ENCODE peak calls at places on chromosome 13, in ten cellular contexts. One of them, this sample, is unnamed.

GRCh38 chr13:20815469-20815868 is 41.7 kb upstream of the EEF1AKMT1 start:
- DNase-seq in uterus: no peak
- DNase-seq in Peyer's patch: no peak
- DNase-seq in GM12891: no peak
- DNase-seq in NB4: no peak
- DNase-seq in erythroblast: no peak
- DNase-seq in A549: no peak
- DNase-seq in lower leg skin: no peak
- DNase-seq in heart left ventricle: no peak
- DNase-seq in esophagus squamous epithelium: no peak
- DNase-seq in this sample: no peak

GRCh38 chr13:19382111-19382510 is 179.2 kb downstream of the TPTE2 start:
- DNase-seq in uterus: no peak
- DNase-seq in A549: no peak
- DNase-seq in NB4: no peak
- DNase-seq in lower leg skin: no peak
- DNase-seq in Peyer's patch: no peak
- DNase-seq in GM12891: no peak
- DNase-seq in esophagus squamous epithelium: no peak
- DNase-seq in erythroblast: no peak
- DNase-seq in heart left ventricle: no peak
- DNase-seq in this sample: no peak

GRCh38 chr13:25179810-25180437 is 7.8 kb upstream of the AMER2 start:
- DNase-seq in esophagus squamous epithelium: no peak
- DNase-seq in NB4: no peak
- DNase-seq in erythroblast: no peak
- DNase-seq in uterus: no peak
- DNase-seq in lower leg skin: no peak
- DNase-seq in A549: no peak
- DNase-seq in GM12891: no peak
- DNase-seq in Peyer's patch: no peak
- DNase-seq in heart left ventricle: no peak
- DNase-seq in this sample: no peak

GRCh38 chr13:33369073-33369472 is 83.5 kb upstream of the STARD13 start:
- DNase-seq in A549: no peak
- DNase-seq in erythroblast: no peak
- DNase-seq in esophagus squamous epithelium: no peak
- DNase-seq in Peyer's patch: no peak
- DNase-seq in GM12891: no peak
- DNase-seq in NB4: no peak
- DNase-seq in heart left ventricle: no peak
- DNase-seq in uterus: no peak
- DNase-seq in lower leg skin: no peak
- DNase-seq in this sample: no peak

GRCh38 chr13:38386421-38386820 is 36.8 kb downstream of the UFM1 start:
- DNase-seq in Peyer's patch: no peak
- DNase-seq in uterus: no peak
- DNase-seq in esophagus squamous epithelium: no peak
- DNase-seq in erythroblast: no peak
- DNase-seq in NB4: no peak
- DNase-seq in A549: no peak
- DNase-seq in heart left ventricle: no peak
- DNase-seq in GM12891: no peak
- DNase-seq in lower leg skin: no peak
- DNase-seq in this sample: no peak

GRCh38 chr13:49622174-49622946 is 5.9 kb upstream of the ARL11 start:
- DNase-seq in NB4: no peak
- DNase-seq in A549: no peak
- DNase-seq in Peyer's patch: peak; percentile 29
- DNase-seq in erythroblast: no peak
- DNase-seq in GM12891: no peak
- DNase-seq in lower leg skin: no peak
- DNase-seq in uterus: no peak
- DNase-seq in esophagus squamous epithelium: no peak
- DNase-seq in heart left ventricle: peak; percentile 44
- DNase-seq in this sample: no peak

GRCh38 chr13:33352023-33352422 is 66.5 kb upstream of the STARD13 start:
- DNase-seq in uterus: no peak
- DNase-seq in A549: no peak
- DNase-seq in esophagus squamous epithelium: no peak
- DNase-seq in heart left ventricle: no peak
- DNase-seq in GM12891: no peak
- DNase-seq in NB4: no peak
- DNase-seq in erythroblast: no peak
- DNase-seq in lower leg skin: no peak
- DNase-seq in Peyer's patch: no peak
- DNase-seq in this sample: no peak

GRCh38 chr13:25778302-25778701 is 273.5 kb downstream of the SHISA2 start:
- DNase-seq in uterus: no peak
- DNase-seq in heart left ventricle: no peak
- DNase-seq in Peyer's patch: no peak
- DNase-seq in GM12891: peak; percentile 2
- DNase-seq in NB4: peak; percentile 28
- DNase-seq in lower leg skin: no peak
- DNase-seq in A549: no peak
- DNase-seq in erythroblast: no peak
- DNase-seq in esophagus squamous epithelium: no peak
- DNase-seq in this sample: no peak

GRCh38 chr13:43272866-43273265 is 249.5 kb downstream of the DNAJC15 start:
- DNase-seq in esophagus squamous epithelium: no peak
- DNase-seq in lower leg skin: no peak
- DNase-seq in heart left ventricle: no peak
- DNase-seq in GM12891: no peak
- DNase-seq in erythroblast: no peak
- DNase-seq in NB4: no peak
- DNase-seq in Peyer's patch: no peak
- DNase-seq in uterus: no peak
- DNase-seq in A549: no peak
- DNase-seq in this sample: no peak

GRCh38 chr13:84702174-84702573 is 819.9 kb upstream of the SLITRK1 start:
- DNase-seq in Peyer's patch: no peak
- DNase-seq in heart left ventricle: no peak
- DNase-seq in A549: no peak
- DNase-seq in esophagus squamous epithelium: no peak
- DNase-seq in lower leg skin: no peak
- DNase-seq in NB4: no peak
- DNase-seq in erythroblast: no peak
- DNase-seq in uterus: no peak
- DNase-seq in GM12891: no peak
- DNase-seq in this sample: no peak

GRCh38 chr13:94119360-94119936 is 360.0 kb downstream of the DCT start:
- DNase-seq in GM12891: no peak
- DNase-seq in heart left ventricle: no peak
- DNase-seq in Peyer's patch: peak; percentile 79
- DNase-seq in lower leg skin: no peak
- DNase-seq in esophagus squamous epithelium: no peak
- DNase-seq in NB4: no peak
- DNase-seq in uterus: no peak
- DNase-seq in erythroblast: no peak
- DNase-seq in A549: no peak
- DNase-seq in this sample: peak; percentile 45

DNA sequence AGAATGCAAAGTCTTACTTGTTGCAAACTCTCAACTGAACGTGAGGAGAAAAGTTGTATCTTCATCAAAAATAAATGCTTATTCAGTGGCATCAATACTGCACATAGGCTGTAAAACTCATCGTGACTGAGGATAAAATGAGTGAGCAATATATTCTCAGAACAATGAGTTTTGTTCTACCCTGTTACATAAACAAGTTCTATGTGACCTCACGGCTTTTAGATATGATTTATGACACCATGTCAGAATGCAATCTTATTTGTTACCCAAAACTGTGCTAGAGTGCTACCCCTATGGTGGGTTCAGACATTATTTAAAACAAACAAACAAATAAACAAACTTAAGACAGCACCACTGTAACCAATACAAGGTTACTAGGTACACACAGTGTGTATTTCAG is 55.4 kb downstream of the FOXO1 start:
- DNase-seq in lower leg skin: no peak
- DNase-seq in heart left ventricle: no peak
- DNase-seq in erythroblast: no peak
- DNase-seq in esophagus squamous epithelium: no peak
- DNase-seq in uterus: no peak
- DNase-seq in GM12891: no peak
- DNase-seq in NB4: no peak
- DNase-seq in Peyer's patch: no peak
- DNase-seq in A549: no peak
- DNase-seq in this sample: no peak
- TF ChIP-seq POLR2A in lower leg skin: no peak
- TF ChIP-seq POLR2A in heart left ventricle: no peak
- TF ChIP-seq POLR2A in erythroblast: no peak
- TF ChIP-seq POLR2A in esophagus squamous epithelium: no peak
- TF ChIP-seq POLR2A in uterus: no peak
- TF ChIP-seq POLR2A in GM12891: no peak
- TF ChIP-seq POLR2A in NB4: no peak
- TF ChIP-seq POLR2A in Peyer's patch: no peak
- TF ChIP-seq POLR2A in A549: no peak
- TF ChIP-seq POLR2A in this sample: no peak

DNA sequence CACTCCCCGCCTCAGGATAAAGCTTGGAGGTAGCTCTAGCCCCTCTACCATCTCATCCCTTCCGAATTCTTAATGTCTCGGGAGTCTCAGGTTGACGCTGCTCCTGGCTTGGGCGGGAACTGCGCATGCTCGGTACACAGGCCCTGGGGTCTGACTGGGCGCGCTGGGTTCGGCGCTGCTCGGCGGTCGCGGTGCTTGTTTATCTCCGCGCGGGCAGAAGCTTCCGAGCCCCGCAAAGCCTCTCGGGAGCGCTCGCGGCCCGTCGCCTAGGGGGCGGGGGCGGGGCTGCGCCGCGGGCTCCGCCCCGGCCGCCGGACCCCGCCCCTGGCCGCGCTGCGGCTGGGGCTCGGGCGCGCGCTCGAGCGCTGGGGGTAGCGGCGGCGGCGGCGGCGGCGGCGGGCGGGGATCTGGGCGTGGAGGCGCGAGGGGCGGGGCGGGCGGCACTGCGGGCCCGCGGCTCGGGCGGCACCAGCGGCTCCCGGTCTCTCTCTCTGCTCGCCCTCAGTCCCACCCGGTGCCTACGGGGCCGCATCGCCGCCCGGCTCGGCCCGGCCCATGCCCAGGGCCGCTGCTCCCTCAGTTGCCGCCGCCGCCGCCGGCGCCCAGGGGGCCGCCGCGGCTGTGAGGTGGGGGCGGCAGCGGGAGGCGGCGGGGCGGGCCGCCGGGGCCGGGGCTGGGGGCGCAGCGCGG is at the start of gene RAP2A:
- DNase-seq in Peyer's patch: peak; percentile 96
- DNase-seq in esophagus squamous epithelium: peak; percentile 56
- DNase-seq in NB4: peak; percentile 94
- DNase-seq in GM12891: peak; percentile 37
- DNase-seq in erythroblast: peak; percentile 97
- DNase-seq in A549: peak; percentile 88
- DNase-seq in lower leg skin: peak; percentile 88
- DNase-seq in uterus: peak; percentile 90
- DNase-seq in heart left ventricle: peak; percentile 95
- DNase-seq in this sample: peak; percentile 90
- TF ChIP-seq POLR2A in Peyer's patch: peak; percentile 74
- TF ChIP-seq POLR2A in esophagus squamous epithelium: no peak
- TF ChIP-seq POLR2A in NB4: peak; percentile 76
- TF ChIP-seq POLR2A in GM12891: peak; percentile 68
- TF ChIP-seq POLR2A in erythroblast: peak; percentile 15
- TF ChIP-seq POLR2A in A549: peak; percentile 40
- TF ChIP-seq POLR2A in lower leg skin: peak; percentile 70
- TF ChIP-seq POLR2A in uterus: peak; percentile 87
- TF ChIP-seq POLR2A in heart left ventricle: no peak
- TF ChIP-seq POLR2A in this sample: no peak

GRCh38 chr13:51688937-51689336 is 104.7 kb downstream of the WDFY2 start:
- DNase-seq in lower leg skin: no peak
- DNase-seq in NB4: no peak
- DNase-seq in erythroblast: no peak
- DNase-seq in GM12891: no peak
- DNase-seq in A549: no peak
- DNase-seq in esophagus squamous epithelium: no peak
- DNase-seq in Peyer's patch: no peak
- DNase-seq in uterus: no peak
- DNase-seq in heart left ventricle: no peak
- DNase-seq in this sample: no peak

GRCh38 chr13:51687928-51688714 is 103.9 kb downstream of the WDFY2 start:
- DNase-seq in lower leg skin: no peak
- DNase-seq in uterus: no peak
- DNase-seq in esophagus squamous epithelium: no peak
- DNase-seq in erythroblast: no peak
- DNase-seq in Peyer's patch: no peak
- DNase-seq in GM12891: no peak
- DNase-seq in heart left ventricle: peak; percentile 34
- DNase-seq in A549: no peak
- DNase-seq in NB4: no peak
- DNase-seq in this sample: no peak

GRCh38 chr13:51684076-51684475 is 99.8 kb downstream of the WDFY2 start:
- DNase-seq in uterus: no peak
- DNase-seq in heart left ventricle: no peak
- DNase-seq in GM12891: no peak
- DNase-seq in lower leg skin: no peak
- DNase-seq in erythroblast: no peak
- DNase-seq in esophagus squamous epithelium: no peak
- DNase-seq in A549: no peak
- DNase-seq in NB4: no peak
- DNase-seq in Peyer's patch: no peak
- DNase-seq in this sample: no peak

GRCh38 chr13:51689597-51689996 is 105.3 kb downstream of the WDFY2 start:
- DNase-seq in lower leg skin: no peak
- DNase-seq in Peyer's patch: no peak
- DNase-seq in heart left ventricle: no peak
- DNase-seq in uterus: no peak
- DNase-seq in erythroblast: no peak
- DNase-seq in GM12891: no peak
- DNase-seq in esophagus squamous epithelium: no peak
- DNase-seq in A549: no peak
- DNase-seq in NB4: no peak
- DNase-seq in this sample: no peak
- TF ChIP-seq POLR2A in lower leg skin: no peak
- TF ChIP-seq POLR2A in Peyer's patch: no peak
- TF ChIP-seq POLR2A in heart left ventricle: no peak
- TF ChIP-seq POLR2A in uterus: no peak
- TF ChIP-seq POLR2A in erythroblast: no peak
- TF ChIP-seq POLR2A in GM12891: no peak
- TF ChIP-seq POLR2A in esophagus squamous epithelium: no peak
- TF ChIP-seq POLR2A in A549: no peak
- TF ChIP-seq POLR2A in NB4: no peak
- TF ChIP-seq POLR2A in this sample: no peak

DNA sequence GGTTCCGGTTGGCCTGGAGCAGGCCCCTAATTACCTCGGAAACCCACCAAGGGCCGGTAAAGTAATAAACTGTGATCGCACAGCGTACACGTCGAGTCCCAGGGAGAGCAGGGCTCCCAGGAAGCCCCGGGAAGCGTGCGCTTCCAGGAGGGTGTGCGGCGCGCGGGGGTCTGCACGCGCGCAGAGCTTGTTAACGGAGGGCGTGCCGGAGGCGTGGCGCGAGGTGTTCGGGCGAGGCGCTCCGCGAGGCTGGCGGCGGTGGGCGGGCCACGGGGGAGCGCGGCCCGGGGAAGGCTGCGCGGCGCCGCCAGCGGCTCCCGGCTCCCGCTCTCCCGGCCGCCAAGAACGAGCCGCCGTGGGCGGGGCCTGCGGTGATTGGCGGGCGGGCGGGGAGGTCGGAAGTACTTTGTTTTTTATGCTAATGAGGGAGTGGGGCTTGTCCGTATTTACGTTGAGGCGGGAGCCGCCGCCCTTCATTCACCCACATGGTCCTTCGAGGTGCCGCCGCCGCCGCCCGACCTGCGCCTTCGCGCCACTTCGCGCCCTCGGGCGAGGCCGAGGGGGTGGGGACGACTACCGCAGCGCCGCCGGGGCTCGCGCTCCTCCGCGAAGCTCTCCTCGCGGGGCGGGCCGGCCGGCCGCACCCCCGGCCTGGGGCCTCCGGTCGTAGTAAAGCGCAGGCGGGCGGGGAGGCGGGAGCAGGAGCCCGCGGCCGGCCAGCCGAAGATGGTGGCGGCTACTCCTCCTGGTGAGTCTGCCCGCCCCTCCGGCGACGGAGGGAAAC is at the start of gene MIR17HG:
- DNase-seq in A549: peak; percentile 89
- DNase-seq in uterus: peak; percentile 85
- DNase-seq in GM12891: peak; percentile 45
- DNase-seq in NB4: peak; percentile 95
- DNase-seq in lower leg skin: peak; percentile 87
- DNase-seq in Peyer's patch: peak; percentile 96
- DNase-seq in heart left ventricle: peak; percentile 91
- DNase-seq in erythroblast: peak; percentile 93
- DNase-seq in esophagus squamous epithelium: peak; percentile 37
- DNase-seq in this sample: peak; percentile 91
- TF ChIP-seq POLR2A in A549: peak; percentile 62
- TF ChIP-seq POLR2A in uterus: peak; percentile 86
- TF ChIP-seq POLR2A in GM12891: peak; percentile 66
- TF ChIP-seq POLR2A in NB4: peak; percentile 96
- TF ChIP-seq POLR2A in lower leg skin: peak; percentile 27
- TF ChIP-seq POLR2A in Peyer's patch: peak; percentile 52
- TF ChIP-seq POLR2A in heart left ventricle: no peak
- TF ChIP-seq POLR2A in erythroblast: peak; percentile 81
- TF ChIP-seq POLR2A in esophagus squamous epithelium: no peak
- TF ChIP-seq POLR2A in this sample: no peak

This sample was measured in stomach.